ENCODE peak calls at places on chromosomes 7 and 10, in five cellular contexts. X is HEK293T, S is K562, G is HepG2, F is SK-N-SH. T is an unnamed sample.

GRCh38 chr10:104025524-104025923 is 58.6 kb downstream of the SLK start:
- DNase-seq in G (no peak), F (no peak), X (no peak), S (no peak), T (no peak)

GRCh38 chr10:132926070-132926469 is 16.3 kb downstream of the CFAP46 start:
- DNase-seq in F (peak; percentile 21), G (no peak), S (no peak), X (no peak), T (no peak)

GRCh38 chr7:35849158-35849831 is 48.4 kb downstream of the SEPTIN7 start:
- DNase-seq in F (no peak), G (no peak), S (no peak), X (peak; percentile 14), T (no peak)

GRCh38 chr7:22559829-22560489 is 60.0 kb upstream of the STEAP1B start:
- DNase-seq in X (peak; percentile 74), S (peak; percentile 83), F (peak; percentile 77), G (peak; percentile 77), T (no peak)

GRCh38 chr7:49852619-49853462 is 79.4 kb downstream of the VWC2 start:
- DNase-seq in F (peak; percentile 68), S (peak; percentile 46), G (peak; percentile 39), X (peak; percentile 45), T (no peak)

GRCh38 chr7:103432713-103433112 is 13.3 kb downstream of the SLC26A5 start:
- DNase-seq in G (no peak), F (no peak), X (no peak), S (no peak), T (peak; percentile 12)

GRCh38 chr10:4633186-4633585 is 192.8 kb upstream of the AKR1E2 start:
- DNase-seq in G (no peak), F (no peak), S (no peak), X (no peak), T (no peak)

GRCh38 chr10:124653311-124653710 is 90.9 kb downstream of the FAM53B start:
- DNase-seq in F (no peak), S (no peak), X (no peak), G (no peak), T (no peak)

GRCh38 chr7:52876402-52876801 is 159.0 kb upstream of the POM121L12 start:
- DNase-seq in F (no peak), S (no peak), G (no peak), X (no peak), T (no peak)

GRCh38 chr7:44438851-44439250 is 51.6 kb downstream of the NUDCD3 start:
- DNase-seq in S (no peak), X (no peak), G (no peak), F (no peak), T (no peak)

GRCh38 chr7:78901566-78901965 is 551.9 kb downstream of the MAGI2 start:
- DNase-seq in F (no peak), S (no peak), G (no peak), X (no peak), T (no peak)

GRCh38 chr10:109089779-109090178 is 833.5 kb downstream of the XPNPEP1 start:
- DNase-seq in S (no peak), G (no peak), X (no peak), F (no peak), T (no peak)

GRCh38 chr10:123886292-123886691 is 5.3 kb downstream of the CPXM2 start:
- DNase-seq in X (no peak), F (no peak), S (no peak), G (no peak), T (no peak)

GRCh38 chr7:107014381-107015023 is 30.0 kb upstream of the PRKAR2B start:
- DNase-seq in X (no peak), S (no peak), F (no peak), G (no peak), T (no peak)

GRCh38 chr7:140570120-140570519 is 70.5 kb downstream of the DENND2A start:
- DNase-seq in S (no peak), X (no peak), F (no peak), G (no peak), T (no peak)

GRCh38 chr10:22340362-22341189 is 4.7 kb upstream of the SPAG6 start:
- DNase-seq in X (peak; percentile 71), F (peak; percentile 89), S (peak; percentile 87), G (peak; percentile 41), T (peak; percentile 69)

GRCh38 chr10:3068968-3069737 is 1.8 kb downstream of the PFKP start:
- DNase-seq in F (peak; percentile 87), G (no peak), X (no peak), S (peak; percentile 68), T (no peak)

GRCh38 chr7:102875700-102876192 is 37.1 kb upstream of the LRRC17 start:
- DNase-seq in F (no peak), G (peak; percentile 82), X (no peak), S (peak; percentile 56), T (no peak)

GRCh38 chr7:4169505-4169904 is 512.6 kb upstream of the FOXK1 start:
- DNase-seq in F (no peak), X (no peak), G (no peak), S (no peak), T (no peak)

GRCh38 chr10:25071227-25071626 is 54.8 kb downstream of the THNSL1 start:
- DNase-seq in G (no peak), X (no peak), F (no peak), S (no peak), T (no peak)

GRCh38 chr7:41116817-41117216 is 586.1 kb downstream of the INHBA start:
- DNase-seq in S (no peak), G (no peak), X (no peak), F (no peak), T (no peak)

GRCh38 chr10:29712108-29712507 is 77.3 kb upstream of the SVIL start:
- DNase-seq in G (peak; percentile 54), F (no peak), X (no peak), S (no peak), T (no peak)

GRCh38 chr7:30556854-30557644 is 37.6 kb upstream of the GARS1 start:
- DNase-seq in G (no peak), X (no peak), S (no peak), F (no peak), T (no peak)

GRCh38 chr7:127933116-127933515 is 98.1 kb downstream of the LRRC4 start:
- DNase-seq in G (no peak), S (no peak), F (no peak), X (no peak), T (no peak)

GRCh38 chr10:97483526-97483925 is 14.7 kb downstream of the MMS19 start:
- DNase-seq in G (no peak), F (no peak), S (no peak), X (no peak), T (no peak)

GRCh38 chr7:73903321-73904218 is 42.6 kb downstream of the TMEM270 start:
- DNase-seq in G (no peak), X (no peak), F (peak; percentile 36), S (no peak), T (no peak)

GRCh38 chr10:63628526-63629362 is 107.5 kb downstream of the REEP3 start:
- DNase-seq in X (peak; percentile 52), S (peak; percentile 57), F (peak; percentile 67), G (peak; percentile 23), T (peak; percentile 72)

GRCh38 chr7:95840953-95841950 is 68.9 kb downstream of the DYNC1I1 start:
- DNase-seq in F (peak; percentile 46), G (peak; percentile 12), X (peak; percentile 67), S (peak; percentile 48), T (no peak)

GRCh38 chr7:74138334-74138867 is 35.8 kb upstream of the EIF4H start:
- DNase-seq in X (no peak), F (no peak), G (no peak), S (no peak), T (no peak)

GRCh38 chr7:73721237-73721848 is 1.9 kb upstream of the STX1A start:
- DNase-seq in X (no peak), F (peak; percentile 25), G (no peak), S (no peak), T (no peak)

GRCh38 chr10:114855776-114856543 is 34.4 kb downstream of the FHIP2A start:
- DNase-seq in G (no peak), X (no peak), F (no peak), S (no peak), T (no peak)

GRCh38 chr7:48587475-48587874 is 336.9 kb upstream of the CDC14C start:
- DNase-seq in X (no peak), G (no peak), F (no peak), S (no peak), T (no peak)
- TF ChIP-seq FOXM1 in X (no peak), G (no peak), F (no peak), S (no peak), T (no peak)

GRCh38 chr7:135194494-135195095 is 16.7 kb downstream of the WDR91 start:
- DNase-seq in X (no peak), F (no peak), S (no peak), G (no peak), T (no peak)
- TF ChIP-seq FOXM1 in X (no peak), F (no peak), S (no peak), G (no peak), T (no peak)

DNA sequence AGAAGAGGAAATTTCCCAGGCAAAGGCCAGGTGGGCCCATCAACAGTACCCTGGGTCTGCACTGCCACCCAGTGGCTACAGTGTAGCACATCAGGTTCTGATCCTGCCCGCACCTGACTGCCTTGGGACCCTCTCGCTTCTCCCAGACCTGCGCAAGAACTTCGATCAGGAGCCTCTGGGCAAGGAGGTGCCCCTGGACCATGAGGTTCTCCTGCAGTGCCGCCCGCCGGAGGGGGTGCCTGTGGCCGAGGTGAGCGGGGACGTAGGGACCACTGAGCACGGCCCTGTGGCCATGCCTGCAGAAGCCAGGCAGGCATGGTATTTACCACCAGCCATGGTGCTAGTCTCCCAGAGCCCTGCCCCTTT is 33.9 kb upstream of the SLC29A3 start:
- DNase-seq in G (peak; percentile 28), S (peak; percentile 80), F (peak; percentile 85), X (peak; percentile 72), T (no peak)
- TF ChIP-seq FOXM1 in G (no peak), S (no peak), F (no peak), X (no peak), T (no peak)

GRCh38 chr7:68688416-68689086 is 909.7 kb upstream of the AUTS2 start:
- DNase-seq in S (no peak), F (no peak), G (no peak), X (no peak), T (no peak)
- TF ChIP-seq FOXM1 in S (no peak), F (no peak), G (no peak), X (no peak), T (no peak)

DNA sequence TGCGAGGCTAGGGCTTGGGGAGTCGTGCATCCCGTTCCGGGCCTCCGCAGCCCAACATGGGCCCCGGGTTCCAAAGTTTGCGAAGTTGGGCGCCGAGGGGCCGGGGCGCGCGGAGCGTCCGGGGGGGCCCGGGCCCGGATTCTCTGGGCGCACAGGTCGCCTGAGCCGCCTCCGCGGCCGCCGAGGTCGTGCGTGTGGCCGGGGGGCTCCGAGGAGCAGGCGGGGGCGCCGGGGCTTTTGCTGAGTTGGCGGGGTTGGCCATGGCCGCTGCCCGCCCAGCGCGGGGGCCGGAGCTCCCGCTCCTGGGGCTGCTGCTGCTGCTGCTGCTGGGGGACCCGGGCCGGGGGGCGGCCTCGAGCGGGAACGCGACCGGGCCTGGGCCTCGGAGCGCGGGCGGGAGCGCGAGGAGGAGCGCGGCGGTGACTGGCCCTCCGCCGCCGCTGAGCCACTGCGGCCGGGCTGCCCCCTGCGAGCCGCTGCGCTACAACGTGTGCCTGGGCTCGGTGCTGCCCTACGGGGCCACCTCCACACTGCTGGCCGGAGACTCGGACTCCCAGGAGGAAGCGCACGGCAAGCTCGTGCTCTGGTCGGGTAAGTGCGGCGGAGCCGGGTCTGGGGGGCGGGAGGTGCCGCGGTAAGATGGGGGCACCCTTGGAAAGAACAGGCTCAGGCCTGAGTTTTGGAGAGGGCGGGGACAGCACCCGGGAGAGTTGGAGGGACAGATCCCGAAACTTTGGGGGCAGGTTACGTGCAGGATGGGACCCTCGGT is 643 bp downstream of the SMO start:
- DNase-seq in F (peak; percentile 89), G (no peak), X (peak; percentile 60), S (no peak), T (no peak)
- TF ChIP-seq FOXM1 in F (no peak), G (no peak), X (no peak), S (no peak), T (no peak)

T was measured in GM12878.